ENCODE peak calls at places on chromosome 5, in ten cellular contexts. E is transverse colon, D is right lobe of liver, Q is heart left ventricle, T is body of pancreas, Y is HCT116, W is uterus, A is tibial nerve, U is esophagus squamous epithelium, I is IMR-90. O is an unnamed sample.

GRCh38 chr5:173638631-173639030 is 22.2 kb upstream of the BOD1 start:
- DNase-seq in I (no peak), W (no peak), Y (no peak), E (no peak), T (no peak), U (no peak), A (no peak), D (no peak), Q (no peak), O (no peak)

GRCh38 chr5:67475489-67475888 is 278.9 kb upstream of the CD180 start:
- DNase-seq in W (no peak), E (no peak), Y (no peak), U (no peak), D (no peak), I (no peak), A (no peak), Q (no peak), T (no peak), O (no peak)

GRCh38 chr5:76319673-76320072 is 83.4 kb upstream of the IQGAP2 start:
- DNase-seq in W (no peak), T (no peak), Y (no peak), I (no peak), Q (no peak), E (no peak), A (no peak), D (no peak), U (no peak), O (no peak)

GRCh38 chr5:32420506-32420905 is 24.0 kb downstream of the ZFR start:
- DNase-seq in W (no peak), T (no peak), I (peak; percentile 59), Q (no peak), E (no peak), D (no peak), A (no peak), U (no peak), Y (no peak), O (no peak)

GRCh38 chr5:151224372-151224771 is 480 bp upstream of the CCDC69 start:
- DNase-seq in D (no peak), T (no peak), W (no peak), E (no peak), A (no peak), U (no peak), Y (no peak), Q (no peak), I (no peak), O (no peak)

GRCh38 chr5:24791326-24791725 is 146.5 kb upstream of the CDH10 start:
- DNase-seq in W (no peak), D (no peak), E (no peak), U (no peak), I (no peak), T (no peak), Q (no peak), A (no peak), Y (no peak), O (no peak)

GRCh38 chr5:61619777-61620518 is 287.9 kb downstream of the ZSWIM6 start:
- DNase-seq in T (no peak), A (no peak), W (no peak), Y (no peak), I (no peak), D (no peak), U (no peak), Q (no peak), E (no peak), O (no peak)

GRCh38 chr5:134913795-134914194 is 8.9 kb downstream of the PCBD2 start:
- DNase-seq in A (no peak), Y (no peak), Q (no peak), E (no peak), U (no peak), W (no peak), I (no peak), D (no peak), T (no peak), O (no peak)

GRCh38 chr5:124371121-124371706 is 375.2 kb downstream of the ZNF608 start:
- DNase-seq in A (peak; percentile 46), T (peak; percentile 15), I (peak; percentile 4), W (peak; percentile 72), Q (no peak), U (no peak), E (peak; percentile 16), D (no peak), Y (no peak), O (no peak)

GRCh38 chr5:166750376-166750775 is 1541.1 kb upstream of the WWC1 start:
- DNase-seq in I (no peak), Y (no peak), T (no peak), A (no peak), U (no peak), W (no peak), Q (no peak), D (no peak), E (no peak), O (no peak)

GRCh38 chr5:133366966-133367365 is 245.4 kb downstream of the FSTL4 start:
- DNase-seq in E (no peak), Y (no peak), I (no peak), Q (no peak), U (no peak), A (no peak), T (no peak), W (no peak), D (no peak), O (no peak)

GRCh38 chr5:131212471-131213021 is 41.8 kb downstream of the LYRM7 start:
- DNase-seq in Y (no peak), U (no peak), T (no peak), E (no peak), Q (no peak), W (no peak), A (no peak), D (no peak), I (no peak), O (no peak)

GRCh38 chr5:154276932-154277331 is 86.4 kb downstream of the GALNT10 start:
- DNase-seq in U (peak; percentile 7), Y (no peak), D (no peak), T (no peak), E (peak; percentile 30), A (peak; percentile 61), Q (peak; percentile 70), I (peak; percentile 97), W (peak; percentile 54), O (no peak)

GRCh38 chr5:72137826-72138409 is 30.6 kb downstream of the MAP1B start:
- DNase-seq in D (no peak), U (no peak), A (no peak), I (no peak), T (no peak), Q (no peak), Y (peak; percentile 15), W (no peak), E (no peak), O (peak; percentile 51)

GRCh38 chr5:97044057-97044456 is 98.4 kb downstream of the LIX1 start:
- DNase-seq in E (peak; percentile 52), Y (peak; percentile 4), U (no peak), T (peak; percentile 27), W (peak; percentile 20), A (no peak), D (no peak), Q (no peak), I (peak; percentile 18), O (peak; percentile 66)

DNA sequence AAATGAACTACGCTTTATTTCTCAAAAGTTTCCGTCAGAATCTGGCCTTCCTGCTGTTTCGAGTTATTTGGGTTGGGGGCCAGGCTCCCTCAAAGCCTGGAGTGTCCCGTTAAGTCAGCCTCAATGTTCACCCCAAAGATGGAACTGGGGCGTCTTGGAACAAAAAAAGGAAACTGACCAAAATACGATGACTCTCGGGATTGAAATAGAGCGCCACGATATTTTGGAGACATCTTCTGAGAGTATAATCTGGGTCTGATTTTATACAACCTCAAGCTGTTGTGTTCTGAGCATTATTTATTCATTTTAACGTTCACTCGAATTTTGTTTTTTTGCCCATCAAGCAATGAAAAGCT is 28.1 kb downstream of the TLX3 start:
- DNase-seq in T (no peak), W (no peak), Y (no peak), D (no peak), E (no peak), Q (no peak), I (no peak), A (no peak), U (no peak), O (no peak)
- H3K27me3 ChIP-seq in T (no peaks in the 10 kb centered on the region), W (no peaks in the 10 kb centered on the region), Y (no peaks in the 10 kb centered on the region), D (no peaks in the 10 kb centered on the region), E (peaks cover 81% of the 10 kb centered on the region), Q (peaks cover 3% of the 10 kb centered on the region), I (peaks cover 18% of the 10 kb centered on the region), A (no peaks in the 10 kb centered on the region), U (no peaks in the 10 kb centered on the region), O (peaks cover 11% of the 10 kb centered on the region)

GRCh38 chr5:13910227-13910626 is 34.3 kb downstream of the DNAH5 start:
- DNase-seq in W (no peak), T (no peak), I (no peak), A (no peak), Q (no peak), Y (no peak), D (no peak), U (no peak), E (no peak), O (no peak)
- TF ChIP-seq POLR2A in W (no peak), T (no peak), I (no peak), A (no peak), Q (no peak), Y (no peak), D (no peak), U (no peak), E (no peak), O (no peak)

GRCh38 chr5:55600086-55600485 is 65.3 kb upstream of the PLPP1 start:
- DNase-seq in U (no peak), D (no peak), I (no peak), Q (no peak), W (no peak), A (no peak), T (no peak), Y (no peak), E (no peak), O (no peak)
- H3K27ac ChIP-seq in U (peak overlapping the region; percentile 59), D (peak overlapping the region; percentile 91), I (peak overlapping the region; percentile 50), Q (peak overlapping the region; percentile 96), W (peak overlapping the region; percentile 93), A (peak overlapping the region; percentile 86), T (peak overlapping the region; percentile 89), Y (no peak overlapping the region), E (peak overlapping the region; percentile 94), O (peak overlapping the region; percentile 92)

DNA sequence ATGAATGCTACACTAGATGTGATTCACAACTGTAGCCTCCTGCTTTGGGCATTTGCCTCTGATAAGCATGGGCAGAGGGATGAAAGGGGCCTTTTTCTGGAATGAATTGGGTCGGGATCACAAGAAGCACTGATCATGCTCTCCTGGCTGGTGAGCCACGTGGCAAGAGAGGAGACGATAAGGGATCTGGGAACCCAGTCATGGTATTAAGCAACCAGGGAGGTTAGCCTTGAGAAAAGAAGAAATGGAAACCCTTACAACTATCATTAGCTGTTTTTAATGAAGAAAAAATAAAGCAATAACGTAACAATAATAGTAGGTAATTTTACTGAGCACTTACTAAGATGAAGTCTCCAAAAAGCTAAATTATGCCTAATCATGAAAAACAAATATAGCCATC is 50.0 kb upstream of the RAI14 start:
- DNase-seq in W (no peak), U (no peak), I (no peak), T (no peak), Y (no peak), A (no peak), D (no peak), E (no peak), Q (no peak), O (no peak)
- H3K27me3 ChIP-seq in W (no peaks in the 10 kb centered on the region), U (no peaks in the 10 kb centered on the region), I (no peaks in the 10 kb centered on the region), T (no peaks in the 10 kb centered on the region), Y (no peaks in the 10 kb centered on the region), A (no peaks in the 10 kb centered on the region), D (no peaks in the 10 kb centered on the region), E (no peaks in the 10 kb centered on the region), Q (no peaks in the 10 kb centered on the region), O (no peaks in the 10 kb centered on the region)

O was measured in endothelial cell of umbilical vein.